ENCODE peak calls at places on chromosomes 12 and 14, in four cellular contexts. G is mesendoderm, X is H1, T is IMR-90. E is an unnamed sample.

GRCh38 chr12:95197636-95198035 is 19.6 kb downstream of the FGD6 start:
- DNase-seq in G (no peak), X (no peak), T (no peak), E (no peak)

GRCh38 chr12:106097011-106097410 is 41.7 kb downstream of the NUAK1 start:
- DNase-seq in G (no peak), X (no peak), T (peak), E (no peak)

GRCh38 chr12:77324763-77325468 is 259.5 kb upstream of the E2F7 start:
- DNase-seq in G (peak), X (peak), T (peak), E (peak)

GRCh38 chr12:124296916-124297351 is 2.0 kb downstream of the RFLNA start:
- DNase-seq in G (no peak), X (no peak), T (no peak), E (no peak)

GRCh38 chr14:21476526-21476924 is 234 bp downstream of the RAB2B start:
- DNase-seq in G (no peak), X (no peak), T (no peak), E (no peak)

GRCh38 chr12:85865905-85866304 is 8.2 kb upstream of the NTS start:
- DNase-seq in G (peak), X (no peak), T (no peak), E (no peak)

GRCh38 chr14:103594265-103594664 is 31.5 kb downstream of the COA8 start:
- DNase-seq in G (peak), X (no peak), T (peak), E (peak)

GRCh38 chr14:20996521-20996920 is 2.6 kb upstream of the SLC39A2 start:
- DNase-seq in G (no peak), X (no peak), T (no peak), E (no peak)

GRCh38 chr12:94644622-94645021 is 5.7 kb downstream of the TMCC3 start:
- DNase-seq in G (no peak), X (no peak), T (peak), E (no peak)

GRCh38 chr12:45217846-45218245 is 2.0 kb downstream of the ANO6 start:
- DNase-seq in G (no peak), X (no peak), T (peak), E (no peak)

GRCh38 chr14:79543348-79543747 is 668.0 kb downstream of the DIO2 start:
- DNase-seq in G (no peak), X (no peak), T (no peak), E (no peak)

GRCh38 chr14:53295985-53296582 is 143.0 kb upstream of the DDHD1 start:
- DNase-seq in G (peak), X (no peak), T (peak), E (no peak)

GRCh38 chr14:50736932-50737419 is 68.9 kb upstream of the SAV1 start:
- DNase-seq in G (peak), X (no peak), T (no peak), E (no peak)

GRCh38 chr12:5376591-5377207 is 55.2 kb upstream of the NTF3 start:
- DNase-seq in G (no peak), X (no peak), T (no peak), E (no peak)

GRCh38 chr12:81078469-81079196 is 754 bp downstream of the ACSS3 start:
- DNase-seq in G (peak), X (no peak), T (peak), E (no peak)

GRCh38 chr12:86634706-86635410 is 378.7 kb upstream of the MGAT4C start:
- DNase-seq in G (no peak), X (no peak), T (peak), E (no peak)

GRCh38 chr12:49962861-49963765 is 1.4 kb downstream of the AQP5 start:
- DNase-seq in G (no peak), X (no peak), T (no peak), E (no peak)

GRCh38 chr12:12425616-12426015 is 68.7 kb downstream of the BORCS5 start:
- DNase-seq in G (no peak), X (no peak), T (peak), E (no peak)

GRCh38 chr12:93841671-93842070 is 164.5 kb downstream of the CRADD start:
- DNase-seq in G (no peak), X (no peak), T (no peak), E (no peak)

GRCh38 chr12:72618764-72619163 is 346.6 kb downstream of the TRHDE start:
- DNase-seq in G (no peak), X (no peak), T (no peak), E (no peak)

GRCh38 chr14:55383039-55383438 is 28.6 kb downstream of the ATG14 start:
- DNase-seq in G (no peak), X (no peak), T (peak), E (no peak)

GRCh38 chr12:5506295-5506694 is 74.4 kb downstream of the NTF3 start:
- DNase-seq in G (no peak), X (no peak), T (no peak), E (no peak)

GRCh38 chr12:108839011-108839889 is 18.1 kb downstream of the SSH1 start:
- DNase-seq in G (no peak), X (no peak), T (peak), E (no peak)

GRCh38 chr14:31127690-31128089 is 79.9 kb downstream of the HECTD1 start:
- DNase-seq in G (peak), X (no peak), T (no peak), E (no peak)

GRCh38 chr12:96094201-96094600 is 58.8 kb upstream of the LTA4H start:
- DNase-seq in G (peak), X (peak), T (no peak), E (peak)

GRCh38 chr12:102848832-102849231 is 68.2 kb downstream of the PAH start:
- DNase-seq in G (peak), X (no peak), T (no peak), E (peak)

GRCh38 chr14:60183724-60184596 is 18.8 kb upstream of the DHRS7 start:
- DNase-seq in G (peak), X (no peak), T (peak), E (no peak)

GRCh38 chr12:52579468-52580450 is 6.1 kb upstream of the KRT74 start:
- DNase-seq in G (no peak), X (no peak), T (no peak), E (no peak)

GRCh38 chr12:111074965-111075364 is 154.6 kb upstream of the MYL2 start:
- DNase-seq in G (no peak), X (no peak), T (no peak), E (no peak)

GRCh38 chr14:69138189-69138535 is 14.8 kb downstream of the DCAF5 start:
- DNase-seq in G (peak), X (no peak), T (peak), E (no peak)
- H3K56ac ChIP-seq in G (no peak), X (no peak), T (no peak), E (no peak)

DNA sequence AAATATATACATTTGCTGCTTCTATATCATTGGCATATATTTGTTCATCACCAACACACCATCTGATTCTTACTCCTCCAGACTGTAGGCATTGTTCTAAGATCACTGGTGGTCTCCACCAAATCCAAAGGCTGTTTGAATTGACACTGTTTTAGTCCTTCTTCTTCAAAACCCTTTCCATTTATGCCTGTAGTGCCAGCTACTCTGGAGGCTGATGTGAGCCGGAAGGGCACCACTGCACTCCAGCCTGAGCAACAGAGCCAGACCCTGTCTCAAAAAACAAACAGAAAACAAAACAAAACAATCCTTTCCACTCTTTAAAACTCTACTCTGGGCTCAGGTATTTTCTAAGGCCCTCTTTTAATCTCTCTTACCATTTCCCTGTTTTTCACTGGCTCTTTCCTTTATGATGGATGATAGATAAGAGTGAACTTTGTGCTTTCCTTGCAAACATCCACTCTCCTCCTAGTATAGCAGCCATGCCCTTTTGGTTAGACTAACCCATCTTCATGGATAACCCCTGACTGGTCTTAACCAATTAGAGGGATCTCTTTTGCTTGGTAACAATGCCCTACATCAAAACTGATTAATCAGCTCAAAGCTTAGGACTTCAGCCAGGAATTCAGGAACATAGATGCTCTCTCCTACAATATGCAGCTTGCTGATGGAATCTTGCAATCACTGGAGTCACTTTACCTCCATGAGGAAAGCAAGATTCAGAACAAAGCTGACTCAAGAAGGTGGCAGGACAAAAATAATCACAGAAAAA is 24.9 kb downstream of the SPTSSA start:
- DNase-seq in G (no peak), X (no peak), T (no peak), E (no peak)
- H3K56ac ChIP-seq in G (no peak), X (no peak), T (no peak), E (no peak)

GRCh38 chr12:67155863-67156262 is 113.3 kb upstream of the CAND1 start:
- DNase-seq in G (no peak), X (no peak), T (peak), E (no peak)

GRCh38 chr12:67161322-67161918 is 107.7 kb upstream of the CAND1 start:
- DNase-seq in G (peak), X (no peak), T (peak), E (peak)
- H3K56ac ChIP-seq in G (no peak), X (no peak), T (no peak), E (no peak)

DNA sequence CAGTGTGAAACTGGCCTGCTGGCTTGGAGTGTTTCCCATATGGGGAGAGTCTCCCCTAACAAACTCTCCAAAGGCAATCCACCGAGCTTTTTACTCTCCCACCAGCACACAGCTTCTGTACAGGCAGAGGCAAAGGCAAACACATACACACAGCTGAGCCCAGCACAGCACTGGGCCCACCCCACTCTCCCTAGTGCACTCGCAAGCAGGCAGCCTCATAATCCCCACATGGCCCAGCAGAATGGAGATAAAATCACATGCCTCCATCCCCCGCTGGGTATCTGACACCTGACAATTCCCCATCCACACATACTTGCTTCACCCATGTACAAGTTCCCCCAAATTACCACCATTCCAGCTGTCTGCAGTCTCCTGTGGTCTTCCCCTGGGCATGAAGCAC is 3.4 kb downstream of the HOXC12 start:
- DNase-seq in G (no peak), X (no peak), T (no peak), E (no peak)
- H3K56ac ChIP-seq in G (no peak), X (no peak), T (no peak), E (no peak)

GRCh38 chr12:46904406-46905240 is 78.8 kb upstream of the SLC38A4 start:
- DNase-seq in G (no peak), X (no peak), T (peak), E (no peak)
- H3K56ac ChIP-seq in G (no peak), X (no peak), T (no peak), E (no peak)

DNA sequence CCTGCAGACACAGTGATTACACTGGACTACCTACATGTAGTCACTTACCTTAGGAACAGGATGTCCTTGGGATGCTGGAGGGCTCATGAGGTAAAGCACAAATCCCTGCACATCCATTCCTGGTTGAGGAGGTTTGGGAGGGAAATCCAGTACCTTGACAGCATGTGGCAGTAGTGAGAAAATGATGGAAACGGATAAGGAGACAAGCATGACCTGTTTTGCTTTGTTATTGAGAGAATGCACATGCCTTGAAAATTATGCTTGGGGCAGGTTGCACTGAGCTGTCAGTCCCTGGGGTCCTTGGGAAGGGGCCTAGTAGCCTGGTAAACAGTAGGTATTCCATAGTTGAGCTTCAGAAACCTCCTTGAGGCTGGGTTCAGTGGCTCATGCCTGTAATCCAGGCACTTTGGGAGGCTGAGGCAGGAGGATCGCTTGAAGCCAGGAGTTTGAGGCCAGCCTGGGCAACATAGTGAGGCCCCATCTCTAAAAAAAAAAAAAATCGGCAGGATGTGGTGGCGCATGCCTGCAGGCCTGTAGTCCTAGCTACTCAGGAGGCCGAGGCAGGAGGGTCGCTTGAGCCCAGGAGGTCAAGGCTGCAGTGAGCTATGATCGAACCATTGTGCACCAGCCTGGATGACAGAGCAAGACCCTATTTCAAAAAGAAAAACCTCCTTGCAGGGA is 2.0 kb upstream of the SLC25A29 start:
- DNase-seq in G (peak), X (no peak), T (no peak), E (no peak)
- H3K56ac ChIP-seq in G (no peak), X (no peak), T (no peak), E (no peak)

GRCh38 chr12:76310110-76310509 is 38.1 kb downstream of the BBS10 start:
- DNase-seq in G (no peak), X (no peak), T (peak), E (no peak)
- H3K56ac ChIP-seq in G (no peak), X (no peak), T (no peak), E (no peak)